ENCODE peak calls at places on chromosomes 11 and 22, in eight cellular contexts. One of them, this sample, is unnamed.
A peak's percentile ranks its signal among the peaks of the same experiment; 100 is the strongest.

GRCh38 chr11:32279672-32280071 is 155.7 kb downstream of the WT1 start:
- DNase-seq in neuronal stem cell: no peak
- DNase-seq in OCI-M1: no peak
- DNase-seq in AG08396: no peak
- DNase-seq in NT2/D1: no peak
- DNase-seq in Right ventricle myocardium superior: no peak
- DNase-seq in NCI-H2171 treated with DMSO at 0.1 percent for 48 hours: peak; percentile 20
- DNase-seq in left kidney: peak; percentile 21
- DNase-seq in this sample: peak; percentile 14

GRCh38 chr11:128456566-128457268 is 130.6 kb downstream of the ETS1 start:
- DNase-seq in neuronal stem cell: no peak
- DNase-seq in OCI-M1: no peak
- DNase-seq in AG08396: no peak
- DNase-seq in NT2/D1: no peak
- DNase-seq in Right ventricle myocardium superior: no peak
- DNase-seq in NCI-H2171 treated with DMSO at 0.1 percent for 48 hours: no peak
- DNase-seq in left kidney: no peak
- DNase-seq in this sample: no peak

GRCh38 chr11:114180301-114181055 is 115.7 kb upstream of the NNMT start:
- DNase-seq in neuronal stem cell: no peak
- DNase-seq in OCI-M1: peak; percentile 37
- DNase-seq in AG08396: peak; percentile 20
- DNase-seq in NT2/D1: no peak
- DNase-seq in Right ventricle myocardium superior: peak; percentile 45
- DNase-seq in NCI-H2171 treated with DMSO at 0.1 percent for 48 hours: no peak
- DNase-seq in left kidney: peak; percentile 81
- DNase-seq in this sample: peak; percentile 45

GRCh38 chr11:68090706-68091105 is 30.5 kb downstream of the CHKA start:
- DNase-seq in neuronal stem cell: no peak
- DNase-seq in OCI-M1: no peak
- DNase-seq in AG08396: no peak
- DNase-seq in NT2/D1: no peak
- DNase-seq in Right ventricle myocardium superior: no peak
- DNase-seq in NCI-H2171 treated with DMSO at 0.1 percent for 48 hours: no peak
- DNase-seq in left kidney: no peak
- DNase-seq in this sample: no peak

GRCh38 chr11:102791271-102792036 is 6.5 kb downstream of the MMP1 start:
- DNase-seq in neuronal stem cell: no peak
- DNase-seq in OCI-M1: no peak
- DNase-seq in AG08396: no peak
- DNase-seq in NT2/D1: no peak
- DNase-seq in Right ventricle myocardium superior: no peak
- DNase-seq in NCI-H2171 treated with DMSO at 0.1 percent for 48 hours: no peak
- DNase-seq in left kidney: no peak
- DNase-seq in this sample: no peak

GRCh38 chr22:32067613-32068012 is 24.6 kb downstream of the SLC5A1 start:
- DNase-seq in neuronal stem cell: no peak
- DNase-seq in OCI-M1: no peak
- DNase-seq in AG08396: no peak
- DNase-seq in NT2/D1: no peak
- DNase-seq in Right ventricle myocardium superior: no peak
- DNase-seq in NCI-H2171 treated with DMSO at 0.1 percent for 48 hours: no peak
- DNase-seq in left kidney: no peak
- DNase-seq in this sample: no peak

GRCh38 chr22:49046546-49047305 is 780.9 kb downstream of the BRD1 start:
- DNase-seq in neuronal stem cell: peak; percentile 68
- DNase-seq in OCI-M1: peak; percentile 21
- DNase-seq in AG08396: no peak
- DNase-seq in NT2/D1: peak; percentile 68
- DNase-seq in Right ventricle myocardium superior: no peak
- DNase-seq in NCI-H2171 treated with DMSO at 0.1 percent for 48 hours: peak; percentile 64
- DNase-seq in left kidney: peak; percentile 91
- DNase-seq in this sample: peak; percentile 86

GRCh38 chr11:10777806-10778205 is 26.8 kb downstream of the CTR9 start:
- DNase-seq in neuronal stem cell: no peak
- DNase-seq in OCI-M1: peak; percentile 62
- DNase-seq in AG08396: no peak
- DNase-seq in NT2/D1: no peak
- DNase-seq in Right ventricle myocardium superior: no peak
- DNase-seq in NCI-H2171 treated with DMSO at 0.1 percent for 48 hours: no peak
- DNase-seq in left kidney: no peak
- DNase-seq in this sample: no peak

GRCh38 chr11:408154-409007 is 6.4 kb downstream of the SIGIRR start:
- DNase-seq in neuronal stem cell: no peak
- DNase-seq in OCI-M1: no peak
- DNase-seq in AG08396: no peak
- DNase-seq in NT2/D1: no peak
- DNase-seq in Right ventricle myocardium superior: no peak
- DNase-seq in NCI-H2171 treated with DMSO at 0.1 percent for 48 hours: no peak
- DNase-seq in left kidney: no peak
- DNase-seq in this sample: no peak

GRCh38 chr11:69468911-69469885 is 12.3 kb upstream of the LINC01488 start:
- DNase-seq in neuronal stem cell: no peak
- DNase-seq in OCI-M1: no peak
- DNase-seq in AG08396: no peak
- DNase-seq in NT2/D1: no peak
- DNase-seq in Right ventricle myocardium superior: peak; percentile 30
- DNase-seq in NCI-H2171 treated with DMSO at 0.1 percent for 48 hours: no peak
- DNase-seq in left kidney: no peak
- DNase-seq in this sample: no peak

GRCh38 chr11:60175860-60176275 is 7.0 kb downstream of the MS4A6A start:
- DNase-seq in neuronal stem cell: no peak
- DNase-seq in OCI-M1: no peak
- DNase-seq in AG08396: no peak
- DNase-seq in NT2/D1: no peak
- DNase-seq in Right ventricle myocardium superior: no peak
- DNase-seq in NCI-H2171 treated with DMSO at 0.1 percent for 48 hours: no peak
- DNase-seq in left kidney: no peak
- DNase-seq in this sample: no peak

GRCh38 chr11:61172353-61172752 is 11.1 kb upstream of the VPS37C start:
- DNase-seq in neuronal stem cell: no peak
- DNase-seq in OCI-M1: no peak
- DNase-seq in AG08396: no peak
- DNase-seq in NT2/D1: no peak
- DNase-seq in Right ventricle myocardium superior: no peak
- DNase-seq in NCI-H2171 treated with DMSO at 0.1 percent for 48 hours: no peak
- DNase-seq in left kidney: no peak
- DNase-seq in this sample: no peak

GRCh38 chr22:20578192-20578591 is 70.8 kb downstream of the MED15 start:
- DNase-seq in neuronal stem cell: no peak
- DNase-seq in OCI-M1: no peak
- DNase-seq in AG08396: no peak
- DNase-seq in NT2/D1: no peak
- DNase-seq in Right ventricle myocardium superior: no peak
- DNase-seq in NCI-H2171 treated with DMSO at 0.1 percent for 48 hours: no peak
- DNase-seq in left kidney: no peak
- DNase-seq in this sample: no peak

GRCh38 chr11:45580399-45580798 is 85.0 kb downstream of the CHST1 start:
- DNase-seq in neuronal stem cell: peak; percentile 41
- DNase-seq in OCI-M1: peak; percentile 34
- DNase-seq in AG08396: peak; percentile 52
- DNase-seq in NT2/D1: peak; percentile 43
- DNase-seq in Right ventricle myocardium superior: no peak
- DNase-seq in NCI-H2171 treated with DMSO at 0.1 percent for 48 hours: no peak
- DNase-seq in left kidney: peak; percentile 86
- DNase-seq in this sample: peak; percentile 65

GRCh38 chr11:61011950-61012830 is 40.7 kb downstream of the CD6 start:
- DNase-seq in neuronal stem cell: no peak
- DNase-seq in OCI-M1: no peak
- DNase-seq in AG08396: no peak
- DNase-seq in NT2/D1: peak; percentile 39
- DNase-seq in Right ventricle myocardium superior: peak; percentile 47
- DNase-seq in NCI-H2171 treated with DMSO at 0.1 percent for 48 hours: no peak
- DNase-seq in left kidney: peak; percentile 69
- DNase-seq in this sample: peak; percentile 30

GRCh38 chr11:10122337-10123197 is 171.5 kb downstream of the SBF2 start:
- DNase-seq in neuronal stem cell: no peak
- DNase-seq in OCI-M1: peak; percentile 29
- DNase-seq in AG08396: no peak
- DNase-seq in NT2/D1: no peak
- DNase-seq in Right ventricle myocardium superior: no peak
- DNase-seq in NCI-H2171 treated with DMSO at 0.1 percent for 48 hours: no peak
- DNase-seq in left kidney: no peak
- DNase-seq in this sample: no peak

GRCh38 chr11:79437981-79438630 is 2.7 kb downstream of the TENM4 start:
- DNase-seq in neuronal stem cell: no peak
- DNase-seq in OCI-M1: no peak
- DNase-seq in AG08396: peak; percentile 74
- DNase-seq in NT2/D1: no peak
- DNase-seq in Right ventricle myocardium superior: no peak
- DNase-seq in NCI-H2171 treated with DMSO at 0.1 percent for 48 hours: peak; percentile 83
- DNase-seq in left kidney: peak; percentile 78
- DNase-seq in this sample: peak; percentile 50

GRCh38 chr11:94151311-94151710 is 22.7 kb downstream of the PANX1 start:
- DNase-seq in neuronal stem cell: no peak
- DNase-seq in OCI-M1: no peak
- DNase-seq in AG08396: no peak
- DNase-seq in NT2/D1: no peak
- DNase-seq in Right ventricle myocardium superior: no peak
- DNase-seq in NCI-H2171 treated with DMSO at 0.1 percent for 48 hours: no peak
- DNase-seq in left kidney: no peak
- DNase-seq in this sample: no peak

GRCh38 chr11:34585870-34586654 is 34.8 kb upstream of the EHF start:
- DNase-seq in neuronal stem cell: peak; percentile 52
- DNase-seq in OCI-M1: peak; percentile 86
- DNase-seq in AG08396: peak; percentile 56
- DNase-seq in NT2/D1: no peak
- DNase-seq in Right ventricle myocardium superior: no peak
- DNase-seq in NCI-H2171 treated with DMSO at 0.1 percent for 48 hours: peak; percentile 62
- DNase-seq in left kidney: peak; percentile 83
- DNase-seq in this sample: peak; percentile 66

GRCh38 chr22:38080847-38081635 is 2.9 kb downstream of the SLC16A8 start:
- DNase-seq in neuronal stem cell: no peak
- DNase-seq in OCI-M1: no peak
- DNase-seq in AG08396: no peak
- DNase-seq in NT2/D1: no peak
- DNase-seq in Right ventricle myocardium superior: peak; percentile 62
- DNase-seq in NCI-H2171 treated with DMSO at 0.1 percent for 48 hours: no peak
- DNase-seq in left kidney: peak; percentile 75
- DNase-seq in this sample: peak; percentile 74

GRCh38 chr22:37243402-37244113 is 511 bp downstream of the RAC2 start:
- DNase-seq in neuronal stem cell: no peak
- DNase-seq in OCI-M1: peak; percentile 13
- DNase-seq in AG08396: no peak
- DNase-seq in NT2/D1: no peak
- DNase-seq in Right ventricle myocardium superior: no peak
- DNase-seq in NCI-H2171 treated with DMSO at 0.1 percent for 48 hours: no peak
- DNase-seq in left kidney: no peak
- DNase-seq in this sample: no peak

GRCh38 chr22:44448271-44448780 is 49.7 kb downstream of the RTL6 start:
- DNase-seq in neuronal stem cell: no peak
- DNase-seq in OCI-M1: no peak
- DNase-seq in AG08396: peak; percentile 92
- DNase-seq in NT2/D1: no peak
- DNase-seq in Right ventricle myocardium superior: peak; percentile 86
- DNase-seq in NCI-H2171 treated with DMSO at 0.1 percent for 48 hours: peak; percentile 89
- DNase-seq in left kidney: peak; percentile 61
- DNase-seq in this sample: no peak

GRCh38 chr11:97964332-97965004 is 1056.3 kb upstream of the CNTN5 start:
- DNase-seq in neuronal stem cell: no peak
- DNase-seq in OCI-M1: peak; percentile 90
- DNase-seq in AG08396: no peak
- DNase-seq in NT2/D1: no peak
- DNase-seq in Right ventricle myocardium superior: no peak
- DNase-seq in NCI-H2171 treated with DMSO at 0.1 percent for 48 hours: no peak
- DNase-seq in left kidney: no peak
- DNase-seq in this sample: no peak

GRCh38 chr11:2927493-2927800 is 1.8 kb downstream of the PHLDA2 start:
- DNase-seq in neuronal stem cell: no peak
- DNase-seq in OCI-M1: no peak
- DNase-seq in AG08396: no peak
- DNase-seq in NT2/D1: no peak
- DNase-seq in Right ventricle myocardium superior: no peak
- DNase-seq in NCI-H2171 treated with DMSO at 0.1 percent for 48 hours: no peak
- DNase-seq in left kidney: no peak
- DNase-seq in this sample: no peak

GRCh38 chr22:36465232-36466021 is 16.0 kb downstream of the TXN2 start:
- DNase-seq in neuronal stem cell: no peak
- DNase-seq in OCI-M1: no peak
- DNase-seq in AG08396: peak; percentile 85
- DNase-seq in NT2/D1: no peak
- DNase-seq in Right ventricle myocardium superior: peak; percentile 81
- DNase-seq in NCI-H2171 treated with DMSO at 0.1 percent for 48 hours: no peak
- DNase-seq in left kidney: no peak
- DNase-seq in this sample: no peak